ENCODE peak calls at places on chromosomes 2 and 18, in nine cellular contexts. W is breast epithelium, V is heart left ventricle, F is A549, L is HCT116, I is gastrocnemius medialis, O is ovary, U is stomach, R is adrenal gland. S is an unnamed sample.

GRCh38 chr2:19120941-19121750 is 237.3 kb downstream of the OSR1 start:
- DNase-seq in L (peak; percentile 63), V (no peak), W (peak; percentile 91), R (peak; percentile 60), F (no peak), O (peak; percentile 36), U (no peak), I (no peak), S (no peak)

GRCh38 chr2:205758498-205758897 is 76.2 kb downstream of the NRP2 start:
- DNase-seq in O (no peak), U (no peak), L (no peak), V (peak; percentile 36), I (no peak), W (no peak), R (no peak), F (no peak), S (no peak)

GRCh38 chr2:106065268-106065982 is 128.7 kb downstream of the UXS1 start:
- DNase-seq in R (no peak), W (no peak), F (no peak), V (peak; percentile 27), I (no peak), U (no peak), L (no peak), O (peak; percentile 61), S (no peak)

GRCh38 chr2:220585241-220585640 is 957.8 kb downstream of the SLC4A3 start:
- DNase-seq in R (no peak), L (no peak), U (no peak), F (no peak), V (no peak), O (no peak), I (no peak), W (no peak), S (no peak)

GRCh38 chr2:111120253-111121027 is at the start of gene BCL2L11:
- DNase-seq in F (peak; percentile 70), R (peak; percentile 96), O (peak; percentile 93), V (peak; percentile 93), U (peak; percentile 96), W (peak; percentile 96), I (peak; percentile 85), L (peak; percentile 82), S (peak; percentile 98)

GRCh38 chr2:111227716-111228141 is 107.0 kb downstream of the BCL2L11 start:
- DNase-seq in F (no peak), I (no peak), O (no peak), W (peak; percentile 47), L (no peak), R (no peak), U (no peak), V (no peak), S (no peak)

GRCh38 chr2:183291436-183291835 is 167.2 kb downstream of the NUP35 start:
- DNase-seq in W (no peak), R (no peak), F (no peak), O (no peak), V (no peak), L (no peak), U (no peak), I (no peak), S (no peak)

GRCh38 chr18:26710460-26711096 is 154.9 kb downstream of the AQP4 start:
- DNase-seq in L (no peak), W (no peak), I (no peak), U (no peak), V (no peak), R (no peak), O (no peak), F (no peak), S (no peak)

GRCh38 chr18:9992300-9992987 is 78.6 kb downstream of the VAPA start:
- DNase-seq in U (no peak), L (no peak), W (no peak), F (no peak), I (no peak), V (no peak), O (no peak), R (no peak), S (no peak)

GRCh38 chr2:72457801-72458516 is 310.3 kb upstream of the CYP26B1 start:
- DNase-seq in F (no peak), O (no peak), R (no peak), V (no peak), I (no peak), U (no peak), W (no peak), L (no peak), S (no peak)

GRCh38 chr2:234674781-234675201 is 177.9 kb upstream of the ARL4C start:
- DNase-seq in U (no peak), V (no peak), L (no peak), F (no peak), I (no peak), W (no peak), R (peak; percentile 65), O (peak; percentile 55), S (no peak)

GRCh38 chr18:12376034-12376717 is 851 bp downstream of the AFG3L2 start:
- DNase-seq in L (no peak), W (no peak), F (no peak), I (peak; percentile 9), R (peak; percentile 83), U (peak; percentile 32), V (peak; percentile 48), O (peak; percentile 58), S (peak; percentile 85)

GRCh38 chr2:169069341-169069740 is at the start of gene DHRS9:
- DNase-seq in F (peak; percentile 53), V (no peak), R (no peak), O (no peak), L (peak; percentile 79), U (no peak), I (no peak), W (no peak), S (peak; percentile 77)

GRCh38 chr2:96618599-96619283 is 19.4 kb downstream of the KANSL3 start:
- DNase-seq in O (no peak), V (no peak), R (no peak), L (no peak), F (no peak), U (no peak), W (no peak), I (no peak), S (no peak)

DNA sequence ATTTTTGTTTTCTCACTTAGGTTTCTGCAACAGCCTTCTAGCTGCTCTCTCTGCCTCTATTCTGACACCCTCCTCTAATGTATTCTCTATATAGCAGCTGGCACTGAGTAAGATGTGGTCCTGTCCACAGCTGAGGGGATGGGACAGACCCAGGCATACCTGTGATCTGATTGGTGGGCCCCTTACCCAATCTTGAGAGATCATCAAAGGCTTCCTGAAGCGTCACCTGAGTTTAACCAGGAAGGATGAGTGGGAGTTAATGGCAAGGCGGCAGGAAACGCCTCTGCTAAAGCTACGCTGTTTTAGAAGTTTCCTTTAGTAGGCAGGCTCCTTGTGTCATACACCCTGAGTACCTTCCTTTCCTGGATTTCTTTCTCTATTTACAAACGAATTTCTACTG is 5.7 kb upstream of the TET3 start:
- DNase-seq in I (no peak), O (no peak), R (no peak), W (no peak), U (no peak), V (no peak), F (no peak), L (no peak), S (no peak)
- TF ChIP-seq POLR2A in I (no peak), O (no peak), R (no peak), W (no peak), U (no peak), V (no peak), F (no peak), L (no peak), S (no peak)

DNA sequence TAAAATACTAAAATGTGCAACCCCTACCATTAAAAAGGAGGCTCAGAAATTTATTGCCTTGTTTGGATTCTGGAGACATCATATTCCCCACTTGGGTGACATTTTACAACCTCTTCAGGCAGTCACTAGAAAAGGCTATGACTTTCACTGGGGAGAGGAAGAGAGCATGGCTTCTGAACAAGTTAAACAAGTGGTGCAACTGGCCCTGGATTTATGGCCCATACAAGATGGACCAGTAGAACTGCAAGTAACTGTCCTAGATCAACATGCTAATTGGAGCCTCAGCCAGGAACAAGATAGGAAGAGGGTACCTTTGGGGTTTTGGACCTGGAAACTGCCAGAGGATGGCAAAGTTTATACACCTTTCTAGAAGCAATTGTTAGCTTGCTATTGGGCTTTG is 4.0 kb upstream of the DSG2 start:
- DNase-seq in V (no peak), O (no peak), W (no peak), R (no peak), L (no peak), F (no peak), U (no peak), I (no peak), S (no peak)
- H3K27ac ChIP-seq in V (no peak overlapping the region), O (no peak overlapping the region), W (no peak overlapping the region), R (no peak overlapping the region), L (no peak overlapping the region), F (no peak overlapping the region), U (no peak overlapping the region), I (no peak overlapping the region), S (no peak overlapping the region)

GRCh38 chr2:218859994-218860831 is 608 bp downstream of the WNT6 start:
- DNase-seq in R (no peak), F (no peak), W (no peak), V (no peak), L (no peak), U (no peak), O (peak; percentile 36), I (no peak), S (peak; percentile 71)
- H3K4me3 ChIP-seq in R (peak overlapping the region; percentile 52), F (peak overlapping the region; percentile 64), W (peak overlapping the region; percentile 61), V (peak overlapping the region; percentile 52), L (peak overlapping the region; percentile 44), U (peak overlapping the region; percentile 39), O (peak overlapping the region; percentile 25), I (peak overlapping the region; percentile 39), S (peak overlapping the region; percentile 16)

GRCh38 chr2:26504002-26504401 is 26.1 kb upstream of the OTOF start:
- DNase-seq in R (no peak), I (no peak), O (no peak), V (no peak), F (no peak), U (no peak), L (no peak), W (no peak), S (peak; percentile 59)

GRCh38 chr2:26509141-26509540 is 31.2 kb upstream of the OTOF start:
- DNase-seq in U (no peak), L (no peak), F (no peak), O (no peak), R (no peak), V (no peak), W (no peak), I (no peak), S (peak; percentile 35)

GRCh38 chr2:26500406-26500805 is 22.5 kb upstream of the OTOF start:
- DNase-seq in R (no peak), W (no peak), O (no peak), U (no peak), V (no peak), F (no peak), I (no peak), L (no peak), S (no peak)

GRCh38 chr2:26506279-26506678 is 28.4 kb upstream of the OTOF start:
- DNase-seq in U (no peak), V (no peak), F (no peak), O (no peak), R (no peak), I (no peak), W (no peak), L (no peak), S (peak; percentile 38)

DNA sequence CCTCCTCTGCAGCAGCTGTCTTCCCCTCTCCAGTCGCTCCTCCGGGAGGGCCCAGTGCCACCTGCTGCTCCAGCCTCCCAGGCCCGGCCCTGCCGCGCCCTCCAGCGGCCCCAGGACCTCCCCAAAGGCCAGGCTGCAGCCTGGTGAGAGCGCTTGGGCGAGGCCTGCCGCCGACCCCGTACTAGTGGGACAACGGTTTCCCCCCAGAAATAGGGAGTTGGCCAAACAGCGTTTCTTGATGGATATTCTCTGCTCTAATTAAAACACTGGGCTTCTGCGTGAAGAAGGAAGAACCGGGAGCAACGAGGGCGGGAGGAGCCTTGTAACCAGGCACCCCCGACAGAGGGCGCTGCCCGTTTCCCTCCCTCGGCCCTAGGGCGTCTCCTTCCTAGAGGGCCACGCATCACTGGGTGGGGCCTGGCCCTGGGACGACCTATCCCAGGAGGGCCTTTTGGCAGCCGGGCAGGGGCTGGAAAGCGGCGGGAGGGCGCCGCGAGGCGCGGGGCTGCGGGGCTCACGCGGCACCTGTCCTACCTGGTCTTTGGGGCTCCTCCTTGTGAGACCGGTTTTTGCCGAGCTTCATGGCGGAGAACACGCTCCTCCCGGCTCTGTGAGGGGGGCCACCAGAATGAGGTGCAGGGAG is 25.4 kb upstream of the OTOF start:
- DNase-seq in O (peak; percentile 74), R (peak; percentile 89), F (peak; percentile 99), V (peak; percentile 63), I (peak; percentile 20), W (peak; percentile 32), L (peak; percentile 73), U (peak; percentile 82), S (peak; percentile 90)
- TF ChIP-seq POLR2A in O (no peak), R (no peak), F (peak; percentile 91), V (no peak), I (no peak), W (no peak), L (no peak), U (no peak), S (no peak)

S was measured in spleen.